ENCODE peak calls at places on chromosomes 6 and 20, in four cellular contexts. One of them, this sample, is unnamed.
A peak's percentile ranks its signal among the peaks of the same experiment; 100 is the strongest.

GRCh38 chr6:104537872-104538271 is 321.8 kb downstream of the HACE1 start:
- DNase-seq in CD8-positive, alpha-beta memory T cell: no peak
- DNase-seq in stomach: no peak
- DNase-seq in A549: no peak
- DNase-seq in this sample: no peak

GRCh38 chr6:31125586-31126363 is 5.5 kb upstream of the CDSN start:
- DNase-seq in A549: peak; percentile 50
- DNase-seq in stomach: no peak
- DNase-seq in CD8-positive, alpha-beta memory T cell: no peak
- DNase-seq in this sample: no peak

GRCh38 chr6:24245275-24245674 is 112.6 kb downstream of the DCDC2 start:
- DNase-seq in stomach: no peak
- DNase-seq in A549: no peak
- DNase-seq in CD8-positive, alpha-beta memory T cell: no peak
- DNase-seq in this sample: no peak

GRCh38 chr6:164039954-164040375 is 625.4 kb downstream of the QKI start:
- DNase-seq in CD8-positive, alpha-beta memory T cell: peak; percentile 59
- DNase-seq in stomach: peak; percentile 45
- DNase-seq in A549: no peak
- DNase-seq in this sample: peak; percentile 28

GRCh38 chr20:16178671-16179070 is 394.6 kb downstream of the KIF16B start:
- DNase-seq in CD8-positive, alpha-beta memory T cell: no peak
- DNase-seq in stomach: no peak
- DNase-seq in A549: no peak
- DNase-seq in this sample: no peak

GRCh38 chr6:165821754-165822153 is 158.7 kb upstream of the PDE10A start:
- DNase-seq in CD8-positive, alpha-beta memory T cell: no peak
- DNase-seq in A549: no peak
- DNase-seq in stomach: no peak
- DNase-seq in this sample: no peak

GRCh38 chr20:34010405-34010895 is 16.7 kb downstream of the RALY start:
- DNase-seq in stomach: no peak
- DNase-seq in A549: no peak
- DNase-seq in CD8-positive, alpha-beta memory T cell: no peak
- DNase-seq in this sample: no peak

GRCh38 chr6:57252975-57253374 is 30.9 kb upstream of the RAB23 start:
- DNase-seq in stomach: no peak
- DNase-seq in CD8-positive, alpha-beta memory T cell: no peak
- DNase-seq in A549: no peak
- DNase-seq in this sample: no peak

GRCh38 chr6:53581161-53581560 is 36.3 kb upstream of the GCLC start:
- DNase-seq in CD8-positive, alpha-beta memory T cell: no peak
- DNase-seq in A549: no peak
- DNase-seq in stomach: no peak
- DNase-seq in this sample: no peak

GRCh38 chr20:44069203-44069931 is 117.6 kb downstream of the JPH2 start:
- DNase-seq in CD8-positive, alpha-beta memory T cell: peak; percentile 95
- DNase-seq in A549: no peak
- DNase-seq in stomach: peak; percentile 30
- DNase-seq in this sample: peak; percentile 61

GRCh38 chr6:117655380-117655779 is 19.9 kb upstream of the NUS1 start:
- DNase-seq in stomach: no peak
- DNase-seq in CD8-positive, alpha-beta memory T cell: peak; percentile 17
- DNase-seq in A549: no peak
- DNase-seq in this sample: no peak

GRCh38 chr6:21163110-21163837 is 430.3 kb upstream of the SOX4 start:
- DNase-seq in stomach: no peak
- DNase-seq in CD8-positive, alpha-beta memory T cell: no peak
- DNase-seq in A549: no peak
- DNase-seq in this sample: no peak

GRCh38 chr6:28078836-28079235 is 1.5 kb upstream of the ZNF165 start:
- DNase-seq in A549: no peak
- DNase-seq in stomach: no peak
- DNase-seq in CD8-positive, alpha-beta memory T cell: no peak
- DNase-seq in this sample: no peak

GRCh38 chr20:59835448-59836395 is 97.7 kb downstream of the SYCP2 start:
- DNase-seq in CD8-positive, alpha-beta memory T cell: no peak
- DNase-seq in A549: no peak
- DNase-seq in stomach: no peak
- DNase-seq in this sample: no peak

GRCh38 chr20:58706975-58707681 is 14.5 kb downstream of the NPEPL1 start:
- DNase-seq in CD8-positive, alpha-beta memory T cell: no peak
- DNase-seq in stomach: no peak
- DNase-seq in A549: no peak
- DNase-seq in this sample: no peak

DNA sequence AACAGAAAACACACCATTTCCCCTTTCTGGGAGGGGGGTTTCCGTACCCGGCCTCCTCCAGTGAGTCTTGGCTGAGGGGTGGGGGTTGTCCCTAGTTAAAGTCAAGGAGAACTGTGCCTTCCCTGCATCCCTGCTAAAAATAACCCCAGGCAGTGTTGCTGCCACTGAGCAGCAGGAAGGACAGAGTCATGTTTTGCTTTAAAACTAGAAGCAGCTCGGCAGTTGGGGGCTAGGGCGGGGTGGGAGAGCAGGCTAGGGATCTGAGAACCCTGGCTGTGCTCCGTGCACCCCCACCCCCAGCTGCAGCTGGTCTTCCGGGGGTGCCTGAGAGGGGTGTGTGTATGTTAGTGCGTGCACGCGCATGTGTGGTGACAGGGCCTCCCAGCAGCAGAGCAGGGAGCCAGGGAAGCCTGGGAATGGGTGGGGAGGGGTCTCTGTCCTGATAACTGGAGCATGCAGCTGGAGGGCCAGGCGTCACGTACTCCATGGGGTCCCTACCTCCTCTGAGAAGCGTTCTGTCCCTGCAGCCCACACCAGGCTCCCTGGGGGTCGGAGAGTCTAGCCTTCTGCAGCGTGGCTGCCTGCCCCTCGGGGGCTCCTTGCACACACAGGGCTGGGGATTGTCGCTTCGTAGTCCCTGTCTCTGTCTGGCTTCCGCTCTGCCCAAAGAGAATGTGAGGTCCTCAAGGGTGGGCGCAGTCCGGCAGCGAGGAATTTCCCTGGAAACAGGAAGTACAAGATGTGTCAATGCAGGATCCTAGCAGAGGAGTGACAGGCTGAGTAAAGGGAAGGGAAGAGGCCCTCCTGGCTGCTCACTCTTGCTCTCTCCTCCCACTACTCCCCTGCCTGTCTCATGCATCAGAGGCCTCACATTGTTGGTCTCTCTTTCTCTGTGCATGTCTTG is 16.8 kb upstream of the ARMC12 start:
- DNase-seq in CD8-positive, alpha-beta memory T cell: peak; percentile 33
- DNase-seq in A549: no peak
- DNase-seq in stomach: no peak
- DNase-seq in this sample: no peak
- H3K4me3 ChIP-seq in CD8-positive, alpha-beta memory T cell: peak overlapping the region; percentile 19
- H3K4me3 ChIP-seq in A549: no peak overlapping the region
- H3K4me3 ChIP-seq in stomach: peak overlapping the region; percentile 17
- H3K4me3 ChIP-seq in this sample: no peak overlapping the region

GRCh38 chr6:43123691-43124314 is 47.3 kb upstream of the SRF start:
- DNase-seq in A549: no peak
- DNase-seq in stomach: no peak
- DNase-seq in CD8-positive, alpha-beta memory T cell: no peak
- DNase-seq in this sample: no peak
- H3K27ac ChIP-seq in A549: no peak overlapping the region
- H3K27ac ChIP-seq in stomach: peak overlapping the region; percentile 32
- H3K27ac ChIP-seq in CD8-positive, alpha-beta memory T cell: no peak overlapping the region
- H3K27ac ChIP-seq in this sample: no peak overlapping the region

GRCh38 chr6:107045733-107046312 is 17.8 kb downstream of the MTRES1 start:
- DNase-seq in A549: no peak
- DNase-seq in CD8-positive, alpha-beta memory T cell: no peak
- DNase-seq in stomach: no peak
- DNase-seq in this sample: no peak
- H3K4me1 ChIP-seq in A549: no peaks in the 10 kb centered on the region
- H3K4me1 ChIP-seq in CD8-positive, alpha-beta memory T cell: no peaks in the 10 kb centered on the region
- H3K4me1 ChIP-seq in stomach: no peaks in the 10 kb centered on the region
- H3K4me1 ChIP-seq in this sample: no peaks in the 10 kb centered on the region

GRCh38 chr6:35725721-35726438 is 11.0 kb upstream of the ARMC12 start:
- DNase-seq in CD8-positive, alpha-beta memory T cell: peak; percentile 10
- DNase-seq in stomach: peak; percentile 84
- DNase-seq in A549: peak; percentile 36
- DNase-seq in this sample: no peak
- H3K4me3 ChIP-seq in CD8-positive, alpha-beta memory T cell: peak overlapping the region; percentile 46
- H3K4me3 ChIP-seq in stomach: no peak overlapping the region
- H3K4me3 ChIP-seq in A549: no peak overlapping the region
- H3K4me3 ChIP-seq in this sample: no peak overlapping the region

GRCh38 chr20:37357481-37358365 is 11.8 kb downstream of the SRC start:
- DNase-seq in CD8-positive, alpha-beta memory T cell: no peak
- DNase-seq in A549: no peak
- DNase-seq in stomach: no peak
- DNase-seq in this sample: no peak
- H3K27ac ChIP-seq in CD8-positive, alpha-beta memory T cell: no peak overlapping the region
- H3K27ac ChIP-seq in A549: no peak overlapping the region
- H3K27ac ChIP-seq in stomach: peak overlapping the region; percentile 38
- H3K27ac ChIP-seq in this sample: no peak overlapping the region

DNA sequence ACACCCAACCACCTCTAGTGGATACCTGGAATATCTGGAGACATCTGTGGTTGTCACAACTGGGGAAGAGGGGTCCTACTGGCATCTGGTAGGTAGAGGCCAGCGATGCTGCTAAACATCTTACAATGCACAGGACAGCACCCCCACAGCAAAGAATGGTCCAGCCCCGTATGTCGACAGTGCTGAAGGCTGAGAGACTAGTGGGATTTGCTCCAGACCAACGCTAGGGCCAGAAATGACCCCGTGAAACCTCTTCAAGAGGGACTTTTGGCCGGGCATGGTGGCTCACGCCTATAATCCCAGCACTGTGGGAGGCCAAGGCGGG is 7.2 kb downstream of the PREX1 start:
- DNase-seq in stomach: no peak
- DNase-seq in A549: no peak
- DNase-seq in CD8-positive, alpha-beta memory T cell: no peak
- DNase-seq in this sample: no peak
- H3K4me1 ChIP-seq in stomach: peaks cover 88% of the 10 kb centered on the region
- H3K4me1 ChIP-seq in A549: no peaks in the 10 kb centered on the region
- H3K4me1 ChIP-seq in CD8-positive, alpha-beta memory T cell: peaks cover 94% of the 10 kb centered on the region
- H3K4me1 ChIP-seq in this sample: peaks cover 90% of the 10 kb centered on the region

DNA sequence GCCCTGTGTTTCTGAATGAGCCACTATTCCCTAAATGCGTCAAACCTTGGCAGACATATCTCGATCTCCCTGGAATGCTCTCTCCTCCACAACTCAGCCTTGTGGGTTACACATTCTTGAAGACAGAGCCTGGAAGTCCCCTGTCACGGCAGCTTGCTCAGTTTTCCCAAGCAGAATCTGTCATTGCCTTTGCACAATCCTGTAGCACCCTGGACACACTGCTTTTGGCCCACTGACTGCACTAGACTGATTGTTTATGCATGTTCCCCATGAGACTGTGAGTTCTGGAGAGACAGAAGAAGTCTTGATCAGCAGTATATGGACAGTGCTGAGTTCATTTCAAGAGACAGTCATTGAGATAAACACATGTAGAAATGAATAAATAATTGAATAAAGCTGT is 406.7 kb downstream of the CD83 start:
- DNase-seq in stomach: no peak
- DNase-seq in A549: no peak
- DNase-seq in CD8-positive, alpha-beta memory T cell: no peak
- DNase-seq in this sample: no peak
- H3K4me3 ChIP-seq in stomach: no peak overlapping the region
- H3K4me3 ChIP-seq in A549: no peak overlapping the region
- H3K4me3 ChIP-seq in CD8-positive, alpha-beta memory T cell: no peak overlapping the region
- H3K4me3 ChIP-seq in this sample: no peak overlapping the region